ENCODE peak calls at places on chromosomes 3 and 15, in ten cellular contexts. H is left ventricle myocardium inferior; J is cardiac muscle cell; I is A549; Z is kidney; Q is mesendoderm; W is neural progenitor cell; Y is Peyer's patch; K is CD4-positive, CD25-positive, alpha-beta regulatory T cell; X is aorta. G is an unnamed sample.

GRCh38 chr3:132709761-132710160 is 12.4 kb downstream of the NPHP3 start:
- DNase-seq in Z (no peak), J (no peak), H (no peak), Y (no peak), I (no peak), Q (no peak), W (no peak), X (no peak), K (no peak), G (no peak)

GRCh38 chr3:179943097-179943880 is 93.4 kb downstream of the PEX5L start:
- DNase-seq in W (peak; percentile 23), Y (no peak), K (no peak), H (no peak), Z (no peak), Q (no peak), J (no peak), I (no peak), X (no peak), G (no peak)

GRCh38 chr15:44735482-44736260 is 657 bp upstream of the TRIM69 start:
- DNase-seq in I (no peak), W (no peak), K (no peak), H (peak; percentile 34), Y (no peak), Z (no peak), J (no peak), Q (peak; percentile 11), X (peak; percentile 81), G (no peak)

GRCh38 chr3:136957751-136958288 is at the start of gene IL20RB:
- DNase-seq in I (peak; percentile 14), Q (peak; percentile 88), X (no peak), H (no peak), W (peak; percentile 13), K (no peak), J (no peak), Z (no peak), Y (no peak), G (no peak)

GRCh38 chr3:157369712-157370447 is 66.8 kb upstream of the PTX3 start:
- DNase-seq in J (no peak), Y (no peak), K (no peak), H (no peak), I (peak; percentile 26), Q (peak; percentile 36), X (no peak), W (peak; percentile 45), Z (no peak), G (no peak)

GRCh38 chr3:195708626-195709481 is 11.9 kb upstream of the MUC20 start:
- DNase-seq in W (no peak), I (no peak), K (no peak), H (no peak), X (peak; percentile 41), Z (no peak), J (no peak), Y (peak; percentile 50), Q (no peak), G (no peak)

GRCh38 chr3:25817638-25818037 is 27.7 kb downstream of the OXSM start:
- DNase-seq in J (no peak), Y (no peak), X (no peak), K (no peak), W (no peak), Z (no peak), I (no peak), H (no peak), Q (no peak), G (no peak)

GRCh38 chr15:39936187-39936586 is 2.3 kb downstream of the EIF2AK4 start:
- DNase-seq in X (no peak), J (no peak), I (no peak), W (no peak), K (no peak), Q (no peak), Z (no peak), H (no peak), Y (no peak), G (no peak)

GRCh38 chr15:97598353-97598798 is 362.1 kb upstream of the ARRDC4 start:
- DNase-seq in Y (no peak), K (no peak), X (no peak), J (no peak), H (no peak), I (no peak), Q (no peak), Z (no peak), W (no peak), G (no peak)

GRCh38 chr15:90075420-90076289 is 26.6 kb downstream of the IDH2 start:
- DNase-seq in I (no peak), J (no peak), Q (peak; percentile 95), H (no peak), X (no peak), K (no peak), Z (peak; percentile 83), Y (no peak), W (no peak), G (no peak)

GRCh38 chr15:65730560-65731172 is 61.4 kb downstream of the DENND4A start:
- DNase-seq in H (no peak), K (no peak), W (no peak), Q (no peak), Z (no peak), X (no peak), J (no peak), I (peak; percentile 10), Y (no peak), G (no peak)

GRCh38 chr3:37028329-37028728 is 35.0 kb downstream of the MLH1 start:
- DNase-seq in Q (no peak), J (peak; percentile 71), I (no peak), W (no peak), Z (no peak), X (no peak), H (peak; percentile 70), Y (no peak), K (no peak), G (no peak)

GRCh38 chr3:128398586-128398985 is 68.1 kb downstream of the DNAJB8 start:
- DNase-seq in K (no peak), J (no peak), X (no peak), I (no peak), Q (peak; percentile 16), Y (no peak), Z (no peak), H (no peak), W (peak; percentile 80), G (no peak)

GRCh38 chr3:1195922-1196321 is 103.1 kb downstream of the CNTN6 start:
- DNase-seq in W (no peak), J (no peak), X (no peak), K (no peak), I (no peak), Y (no peak), H (no peak), Z (no peak), Q (no peak), G (no peak)

GRCh38 chr3:65170357-65171090 is 482.7 kb upstream of the ADAMTS9 start:
- DNase-seq in H (peak; percentile 85), Q (peak; percentile 40), K (no peak), W (peak; percentile 44), Y (peak; percentile 51), Z (peak; percentile 95), I (peak; percentile 48), X (peak; percentile 97), J (peak; percentile 69), G (no peak)

GRCh38 chr3:11507719-11508118 is 136.0 kb downstream of the VGLL4 start:
- DNase-seq in Q (peak; percentile 14), Z (no peak), J (no peak), W (no peak), X (no peak), Y (no peak), H (no peak), K (no peak), I (peak; percentile 28), G (no peak)
- H3K27ac ChIP-seq in Q (no peak overlapping the region), Z (no peak overlapping the region), J (peak overlapping the region; percentile 93), W (no peak overlapping the region), X (peak overlapping the region; percentile 99), Y (no peak overlapping the region), H (peak overlapping the region; percentile 89), K (no peak overlapping the region), I (no peak overlapping the region), G (no peak overlapping the region)

DNA sequence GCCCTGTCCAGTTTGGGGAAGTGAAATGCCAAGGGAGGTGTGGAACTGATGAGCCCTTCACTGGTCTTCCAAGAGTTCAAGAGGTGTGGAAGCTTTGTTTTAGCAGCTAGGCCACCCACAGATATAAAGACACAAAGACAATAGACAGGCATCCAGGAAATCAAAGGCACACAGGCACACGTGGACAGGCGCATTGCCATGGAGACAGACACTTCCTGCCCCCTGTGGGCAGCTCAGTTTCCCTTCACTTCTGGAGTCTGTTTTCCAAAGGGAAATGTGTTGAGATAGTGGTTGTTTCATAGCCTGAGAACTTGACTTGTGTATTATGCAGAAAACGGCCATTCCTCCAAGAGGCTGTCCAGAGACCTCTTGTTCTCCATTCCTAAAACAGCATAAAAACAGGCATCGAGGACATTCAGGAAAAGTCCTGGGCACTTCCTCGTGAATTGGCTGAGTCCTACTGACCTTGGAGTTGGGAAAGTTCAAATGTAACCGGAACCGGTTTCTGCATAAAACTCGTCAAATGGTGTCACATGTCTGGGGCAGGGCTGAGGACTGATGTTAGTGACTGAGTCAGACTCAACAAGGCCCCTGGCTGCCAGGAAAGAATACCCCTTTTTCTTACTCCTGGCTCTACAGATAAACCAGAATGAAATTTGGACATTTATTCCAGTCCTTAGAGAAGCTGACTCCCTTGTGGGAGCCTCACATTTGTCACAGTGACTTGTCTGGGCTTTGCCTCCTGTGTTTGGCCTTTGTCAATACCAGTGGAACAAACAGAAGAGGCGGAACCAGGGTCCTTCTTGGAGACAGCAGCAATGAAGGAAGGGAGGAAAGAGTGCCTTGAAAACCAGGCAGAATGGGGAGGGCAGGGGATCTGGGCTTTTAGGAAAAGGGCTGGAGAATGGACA is 1.3 kb downstream of the ALPK3 start:
- DNase-seq in I (peak; percentile 43), J (peak; percentile 49), Y (no peak), X (no peak), Q (peak; percentile 95), K (no peak), Z (no peak), H (no peak), W (peak; percentile 80), G (no peak)
- H3K4me1 ChIP-seq in I (peaks cover 19% of the 10 kb centered on the region), J (peaks cover 45% of the 10 kb centered on the region), Y (no peaks in the 10 kb centered on the region), X (peaks cover 2% of the 10 kb centered on the region), Q (peaks cover 24% of the 10 kb centered on the region), K (peaks cover 13% of the 10 kb centered on the region), Z (peaks cover 50% of the 10 kb centered on the region), H (peaks cover 74% of the 10 kb centered on the region), W (peaks cover 36% of the 10 kb centered on the region), G (peaks cover 9% of the 10 kb centered on the region)

DNA sequence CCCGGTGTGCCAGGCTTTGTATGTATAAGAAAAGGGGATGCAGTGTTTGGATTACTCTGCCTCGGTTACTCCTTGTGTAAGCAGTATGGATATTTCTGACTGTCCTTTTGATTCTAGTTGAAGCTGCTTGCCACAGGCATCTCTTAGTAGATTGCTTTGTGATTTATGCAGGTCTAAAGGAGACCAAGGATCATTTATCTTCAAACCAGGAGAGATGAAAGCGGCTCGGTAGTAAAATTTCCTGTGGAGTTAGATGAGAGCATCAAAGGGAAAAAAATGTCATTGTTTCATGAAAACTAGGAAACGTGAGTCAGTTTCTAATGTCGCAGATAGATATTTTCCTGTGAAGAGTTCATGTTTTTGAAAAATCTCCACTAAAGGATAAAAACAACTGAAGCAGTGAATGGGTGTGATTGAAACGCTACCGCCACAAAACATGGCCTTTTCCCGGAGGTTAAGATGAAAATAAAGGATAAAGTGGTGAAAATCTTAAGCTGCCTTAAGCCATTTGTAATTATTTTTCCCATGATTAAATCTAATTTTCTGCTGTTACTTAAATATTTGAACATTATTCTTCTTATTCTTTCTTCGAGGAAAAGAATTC is 254.1 kb upstream of the TBL1XR1 start:
- DNase-seq in W (no peak), I (no peak), Y (no peak), Q (no peak), Z (no peak), H (no peak), X (no peak), K (no peak), J (no peak), G (no peak)
- H3K27ac ChIP-seq in W (no peak overlapping the region), I (no peak overlapping the region), Y (no peak overlapping the region), Q (no peak overlapping the region), Z (peak overlapping the region; percentile 19), H (peak overlapping the region; percentile 33), X (no peak overlapping the region), K (no peak overlapping the region), J (no peak overlapping the region), G (no peak overlapping the region)

GRCh38 chr3:51678186-51678585 is 7.1 kb downstream of the TEX264 start:
- DNase-seq in J (no peak), H (no peak), W (no peak), K (no peak), Y (no peak), Q (no peak), X (no peak), Z (no peak), I (no peak), G (no peak)
- H3K4me1 ChIP-seq in J (peaks cover 26% of the 10 kb centered on the region), H (peaks cover 77% of the 10 kb centered on the region), W (no peaks in the 10 kb centered on the region), K (peaks cover 98% of the 10 kb centered on the region), Y (peaks cover 11% of the 10 kb centered on the region), Q (peaks cover 4% of the 10 kb centered on the region), X (no peaks in the 10 kb centered on the region), Z (peaks cover 21% of the 10 kb centered on the region), I (peaks cover 4% of the 10 kb centered on the region), G (peaks cover 89% of the 10 kb centered on the region)

G was measured in CD8-positive, alpha-beta T cell.